ENCODE peak calls at places on chromosome 22, in five cellular contexts. B is GM12865; I is ascending aorta; Z is stimulated activated CD8-positive, alpha-beta memory T cell treated with anti-CD3 and anti-CD28 coated beads, Interleukin-2, amount 100 ng/mL, for 48 hours; G is stimulated activated CD4-positive, alpha-beta T cell treated with anti-CD3 and anti-CD28 coated beads, Interleukin-2, amount 100 ng/mL, for 48 hours. O is an unnamed sample.

GRCh38 chr22:32478994-32479393 is 4.4 kb downstream of the FBXO7 start:
- DNase-seq in B (no peak), I (no peak), Z (no peak), G (no peak), O (no peak)

GRCh38 chr22:42444060-42444904 is 12.1 kb upstream of the NFAM1 start:
- DNase-seq in B (peak), I (peak), Z (peak), G (peak), O (peak)

GRCh38 chr22:39567135-39567946 is 3.2 kb upstream of the CACNA1I start:
- DNase-seq in B (peak), I (no peak), Z (no peak), G (peak), O (no peak)

GRCh38 chr22:27991586-27992293 is 72.7 kb upstream of the PITPNB start:
- DNase-seq in B (peak), I (peak), Z (no peak), G (no peak), O (no peak)

GRCh38 chr22:35555351-35555915 is 14.8 kb downstream of the RASD2 start:
- DNase-seq in B (no peak), I (no peak), Z (no peak), G (no peak), O (no peak)

GRCh38 chr22:42281284-42281683 is 10.8 kb upstream of the TCF20 start:
- DNase-seq in B (no peak), I (no peak), Z (no peak), G (no peak), O (peak)

GRCh38 chr22:28015676-28016601 is 96.9 kb upstream of the PITPNB start:
- DNase-seq in B (no peak), I (peak), Z (no peak), G (no peak), O (no peak)

GRCh38 chr22:49549256-49549655 is 278.4 kb downstream of the BRD1 start:
- DNase-seq in B (no peak), I (peak), Z (no peak), G (no peak), O (no peak)

GRCh38 chr22:36125434-36125833 is 35.1 kb downstream of the APOL3 start:
- DNase-seq in B (no peak), I (no peak), Z (no peak), G (no peak), O (no peak)

GRCh38 chr22:25223269-25223850 is 3.9 kb downstream of the CRYBB2 start:
- DNase-seq in B (no peak), I (no peak), Z (no peak), G (no peak), O (no peak)

GRCh38 chr22:23110190-23110921 is 31.4 kb downstream of the RSPH14 start:
- DNase-seq in B (no peak), I (no peak), Z (no peak), G (no peak), O (no peak)

GRCh38 chr22:28911777-28912669 is 28.7 kb downstream of the ZNRF3 start:
- DNase-seq in B (no peak), I (no peak), Z (no peak), G (no peak), O (no peak)

GRCh38 chr22:36546932-36547331 is 18.0 kb upstream of the EIF3D start:
- DNase-seq in B (no peak), I (no peak), Z (no peak), G (no peak), O (no peak)

GRCh38 chr22:50317178-50317577 is 9.6 kb downstream of the DENND6B start:
- DNase-seq in B (no peak), I (no peak), Z (no peak), G (no peak), O (no peak)

GRCh38 chr22:31124290-31124689 is 1.5 kb downstream of the INPP5J start:
- DNase-seq in B (no peak), I (no peak), Z (no peak), G (no peak), O (no peak)

GRCh38 chr22:31102441-31103081 is 4.8 kb downstream of the SELENOM start:
- DNase-seq in B (no peak), I (peak), Z (no peak), G (no peak), O (no peak)

GRCh38 chr22:18091916-18092526 is 14.2 kb downstream of the PEX26 start:
- DNase-seq in B (peak), I (peak), Z (no peak), G (no peak), O (peak)

GRCh38 chr22:45159652-45160462 is 3.9 kb upstream of the NUP50 start:
- DNase-seq in B (no peak), I (no peak), Z (no peak), G (no peak), O (no peak)

GRCh38 chr22:47658182-47658581 is 895.7 kb downstream of the TBC1D22A start:
- DNase-seq in B (no peak), I (no peak), Z (no peak), G (no peak), O (no peak)

GRCh38 chr22:27420817-27421361 is 380.7 kb downstream of the MN1 start:
- DNase-seq in B (no peak), I (peak), Z (no peak), G (no peak), O (no peak)

GRCh38 chr22:33811686-33812085 is 108.6 kb downstream of the LARGE1 start:
- DNase-seq in B (no peak), I (peak), Z (no peak), G (no peak), O (no peak)

GRCh38 chr22:37925767-37926166 is 19.7 kb downstream of the MICALL1 start:
- DNase-seq in B (no peak), I (no peak), Z (no peak), G (no peak), O (no peak)

GRCh38 chr22:21003782-21004181 is 1.9 kb upstream of the THAP7 start:
- DNase-seq in B (no peak), I (no peak), Z (no peak), G (no peak), O (no peak)

GRCh38 chr22:28411125-28411524 is 268.5 kb downstream of the TTC28 start:
- DNase-seq in B (no peak), I (no peak), Z (no peak), G (no peak), O (no peak)

GRCh38 chr22:18031670-18032454 is 7.5 kb upstream of the MICAL3 start:
- DNase-seq in B (no peak), I (peak), Z (no peak), G (no peak), O (no peak)

GRCh38 chr22:17232406-17232805 is 13.2 kb upstream of the ADA2 start:
- DNase-seq in B (no peak), I (no peak), Z (no peak), G (no peak), O (no peak)

GRCh38 chr22:45529966-45530575 is 27.4 kb downstream of the FBLN1 start:
- DNase-seq in B (no peak), I (no peak), Z (no peak), G (no peak), O (no peak)

GRCh38 chr22:43829904-43830851 is 18.1 kb upstream of the EFCAB6 start:
- DNase-seq in B (no peak), I (peak), Z (no peak), G (no peak), O (no peak)

GRCh38 chr22:32823024-32823730 is 21.7 kb downstream of the TIMP3 start:
- DNase-seq in B (peak), I (no peak), Z (no peak), G (no peak), O (peak)

GRCh38 chr22:48333816-48334735 is 1493.6 kb downstream of the BRD1 start:
- DNase-seq in B (no peak), I (no peak), Z (no peak), G (no peak), O (no peak)

O was measured in GM13976.